ENCODE peak calls at places on chromosome 17, in eight cellular contexts. Z, Q, S, O, D, B, W and C are unnamed samples.
A peak's percentile ranks its signal among the peaks of the same experiment; 100 is the strongest.

GRCh38 chr17:35766903-35767510 is 6.3 kb downstream of the C17orf50 start:
- DNase-seq in Z (no peak), Q (peak; percentile 38), S (no peak), O (peak; percentile 61), D (no peak), B (no peak), W (no peak), C (no peak)

GRCh38 chr17:58513391-58513912 is 986 bp downstream of the MTMR4 start:
- DNase-seq in Z (no peak), Q (no peak), S (no peak), O (no peak), D (no peak), B (no peak), W (no peak), C (no peak)

GRCh38 chr17:80512233-80512632 is 32.4 kb upstream of the RPTOR start:
- DNase-seq in Z (no peak), Q (no peak), S (no peak), O (peak; percentile 73), D (no peak), B (no peak), W (no peak), C (no peak)

GRCh38 chr17:31400481-31400950 is 9.0 kb downstream of the RAB11FIP4 start:
- DNase-seq in Z (no peak), Q (no peak), S (no peak), O (no peak), D (no peak), B (no peak), W (no peak), C (no peak)

GRCh38 chr17:7407483-7408231 is at the start of gene NLGN2:
- DNase-seq in Z (no peak), Q (no peak), S (no peak), O (no peak), D (no peak), B (no peak), W (no peak), C (no peak)

GRCh38 chr17:44848257-44848795 is 643 bp downstream of the HIGD1B start:
- DNase-seq in Z (no peak), Q (no peak), S (no peak), O (no peak), D (no peak), B (no peak), W (no peak), C (no peak)

GRCh38 chr17:16297367-16298139 is 55.7 kb downstream of the CENPV start:
- DNase-seq in Z (no peak), Q (no peak), S (no peak), O (no peak), D (peak; percentile 68), B (no peak), W (no peak), C (no peak)

GRCh38 chr17:13593021-13593751 is 8.5 kb downstream of the HS3ST3A1 start:
- DNase-seq in Z (no peak), Q (no peak), S (no peak), O (no peak), D (no peak), B (no peak), W (no peak), C (no peak)

GRCh38 chr17:78252111-78252634 is 20.7 kb downstream of the TMEM235 start:
- DNase-seq in Z (no peak), Q (no peak), S (no peak), O (no peak), D (peak; percentile 42), B (peak; percentile 84), W (no peak), C (no peak)

GRCh38 chr17:64774888-64775600 is 112.9 kb upstream of the SMURF2 start:
- DNase-seq in Z (no peak), Q (no peak), S (no peak), O (no peak), D (no peak), B (no peak), W (no peak), C (no peak)

GRCh38 chr17:36911007-36911406 is 26.3 kb upstream of the LHX1 start:
- DNase-seq in Z (no peak), Q (no peak), S (no peak), O (no peak), D (no peak), B (no peak), W (no peak), C (no peak)

GRCh38 chr17:68455756-68456528 is 1.4 kb downstream of the WIPI1 start:
- DNase-seq in Z (no peak), Q (peak; percentile 84), S (peak; percentile 42), O (peak; percentile 88), D (no peak), B (no peak), W (no peak), C (peak; percentile 68)

GRCh38 chr17:888998-889401 is 90.6 kb downstream of the NXN start:
- DNase-seq in Z (no peak), Q (peak; percentile 60), S (no peak), O (no peak), D (no peak), B (peak; percentile 1), W (no peak), C (no peak)

GRCh38 chr17:29835438-29836351 is 94.3 kb downstream of the SSH2 start:
- DNase-seq in Z (no peak), Q (no peak), S (no peak), O (peak; percentile 10), D (peak; percentile 61), B (no peak), W (no peak), C (no peak)

GRCh38 chr17:64420143-64420670 is 28.7 kb upstream of the MILR1 start:
- DNase-seq in Z (no peak), Q (peak; percentile 57), S (peak; percentile 8), O (peak; percentile 91), D (peak; percentile 39), B (peak; percentile 11), W (no peak), C (no peak)

GRCh38 chr17:54096216-54096615 is 273.5 kb downstream of the KIF2B start:
- DNase-seq in Z (no peak), Q (no peak), S (no peak), O (no peak), D (no peak), B (no peak), W (no peak), C (no peak)

GRCh38 chr17:49993423-49994037 is 1.5 kb downstream of the DLX3 start:
- DNase-seq in Z (no peak), Q (peak; percentile 39), S (no peak), O (peak; percentile 40), D (no peak), B (no peak), W (no peak), C (no peak)

DNA sequence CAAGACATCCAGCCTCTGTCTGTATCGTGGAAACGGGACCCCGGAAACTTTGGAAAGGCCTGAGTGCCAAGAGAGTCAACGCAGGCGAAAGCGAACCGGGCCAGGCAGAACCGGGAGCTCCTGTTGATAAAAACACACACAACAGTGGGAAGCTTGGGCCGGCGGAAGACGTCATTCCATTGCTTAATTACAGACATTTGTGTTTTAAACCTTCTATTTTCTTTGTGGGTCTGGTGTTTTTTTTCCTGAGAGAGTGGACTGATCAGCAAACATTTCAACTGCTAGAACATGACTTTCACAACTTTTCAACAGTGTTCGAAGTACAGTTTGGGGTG is 879 bp upstream of the RNF157 start:
- DNase-seq in Z (no peak), Q (no peak), S (no peak), O (no peak), D (no peak), B (no peak), W (peak; percentile 46), C (no peak)
- H3K27ac ChIP-seq in Z (peak overlapping the region; percentile 50), Q (no peak overlapping the region), S (no peak overlapping the region), O (no peak overlapping the region), D (peak overlapping the region; percentile 29), B (peak overlapping the region; percentile 61), W (peak overlapping the region; percentile 94), C (peak overlapping the region; percentile 52)

GRCh38 chr17:57113656-57114055 is 28.6 kb downstream of the AKAP1 start:
- DNase-seq in Z (no peak), Q (no peak), S (no peak), O (no peak), D (no peak), B (no peak), W (no peak), C (no peak)
- H3K27ac ChIP-seq in Z (no peak overlapping the region), Q (no peak overlapping the region), S (no peak overlapping the region), O (no peak overlapping the region), D (no peak overlapping the region), B (no peak overlapping the region), W (no peak overlapping the region), C (peak overlapping the region; percentile 3)

DNA sequence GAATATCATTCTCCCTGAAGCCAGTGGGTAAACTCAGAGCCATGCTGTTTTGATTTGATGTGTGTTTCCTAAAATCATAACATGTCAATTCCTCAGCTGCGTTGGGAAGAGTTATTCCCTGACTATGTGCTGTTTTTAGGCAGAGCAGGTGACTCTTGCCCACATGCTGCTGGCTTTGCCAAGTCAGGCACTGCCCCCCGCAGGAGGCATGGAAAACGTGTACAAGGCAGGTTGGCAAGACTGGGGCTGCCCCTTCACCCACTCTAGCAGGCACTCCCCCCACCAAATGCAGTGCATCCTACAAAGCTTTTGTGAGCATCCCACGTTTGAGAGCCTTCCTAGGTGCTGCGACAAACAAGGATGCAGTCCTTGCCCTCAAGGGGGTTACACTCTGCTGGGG is 38.3 kb upstream of the NAT9 start:
- DNase-seq in Z (no peak), Q (no peak), S (no peak), O (peak; percentile 27), D (no peak), B (no peak), W (no peak), C (no peak)
- H3K27ac ChIP-seq in Z (no peak overlapping the region), Q (no peak overlapping the region), S (no peak overlapping the region), O (no peak overlapping the region), D (no peak overlapping the region), B (no peak overlapping the region), W (no peak overlapping the region), C (no peak overlapping the region)

DNA sequence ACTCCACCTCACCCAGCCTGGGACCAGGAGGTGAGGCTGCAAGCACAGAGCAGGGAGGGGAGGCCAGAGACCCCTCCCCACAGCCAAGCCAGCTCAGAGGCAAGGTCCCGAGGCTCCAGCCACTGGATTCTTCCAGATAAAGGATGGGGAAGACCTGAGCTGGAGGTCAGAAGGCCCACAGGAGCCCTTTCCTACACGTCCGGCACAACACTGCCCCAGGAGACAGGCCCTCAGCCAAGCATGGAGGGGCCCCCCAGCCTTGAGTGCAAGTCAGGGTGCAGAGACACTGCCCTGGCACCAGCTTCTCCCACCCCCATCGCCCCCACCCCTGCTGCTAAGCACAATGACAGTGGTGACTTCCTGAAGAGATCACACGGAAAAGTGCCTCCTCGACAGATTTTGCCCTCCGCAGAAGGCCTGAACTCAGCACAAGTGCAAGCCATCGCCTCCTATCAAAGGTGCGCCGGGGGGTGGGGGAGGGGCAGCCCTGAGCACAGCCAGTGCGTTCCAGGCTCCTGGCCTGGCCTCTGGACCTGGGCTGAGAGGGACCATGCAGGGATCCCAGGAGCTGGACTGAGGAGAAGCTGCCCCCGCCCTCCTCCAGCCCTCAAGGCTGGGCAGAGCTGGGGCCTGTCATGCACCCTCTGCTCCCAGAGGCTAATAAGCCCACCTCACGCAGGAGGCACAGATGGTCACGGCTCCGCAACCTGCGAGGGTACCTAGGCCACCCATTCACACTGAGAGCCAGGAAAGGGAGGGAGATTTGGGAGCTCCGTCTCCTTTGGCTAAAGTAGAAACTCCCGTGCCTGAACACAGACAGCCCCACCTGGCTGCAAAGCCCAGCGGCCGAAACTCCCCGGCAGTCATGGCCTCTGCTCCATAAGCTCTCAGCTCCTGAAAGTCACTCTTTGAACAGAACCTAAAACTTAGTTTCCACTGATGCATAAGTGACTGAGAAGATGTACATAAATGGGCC is 2.7 kb downstream of the MAFG start:
- DNase-seq in Z (no peak), Q (no peak), S (no peak), O (no peak), D (no peak), B (no peak), W (no peak), C (no peak)
- H3K27ac ChIP-seq in Z (peak overlapping the region; percentile 81), Q (no peak overlapping the region), S (no peak overlapping the region), O (peak overlapping the region; percentile 93), D (peak overlapping the region; percentile 36), B (peak overlapping the region; percentile 8), W (peak overlapping the region; percentile 81), C (no peak overlapping the region)